ENCODE peak calls at places on chromosome 17, in ten cellular contexts. One of them, this sample, is unnamed.

GRCh38 chr17:13561606-13562270 is 40.0 kb downstream of the HS3ST3A1 start:
- ATAC-seq in central memory CD8-positive, alpha-beta T cell: no peak
- ATAC-seq in effector memory CD8-positive, alpha-beta T cell: no peak
- ATAC-seq in T-helper 17 cell: no peak
- ATAC-seq in T-cell: no peak
- ATAC-seq in activated T-cell treated with anti-CD3 and anti-CD28 coated beads, Interleukin-2, amount 50 U/mL, for 72 hours: no peak
- ATAC-seq in CD8-positive, alpha-beta T cell: no peak
- ATAC-seq in CD4-positive, alpha-beta T cell: no peak
- ATAC-seq in stimulated activated naive CD8-positive, alpha-beta T cell treated with anti-CD3 and anti-CD28 coated beads, Interleukin-15, amount 100 ng/mL, for 72 hours: no peak
- ATAC-seq in HCT116: peak
- ATAC-seq in this sample: no peak

GRCh38 chr17:32302860-32303649 is 37.4 kb downstream of the RHBDL3 start:
- ATAC-seq in HCT116: no peak
- ATAC-seq in CD8-positive, alpha-beta T cell: no peak
- ATAC-seq in effector memory CD8-positive, alpha-beta T cell: no peak
- ATAC-seq in CD4-positive, alpha-beta T cell: no peak
- ATAC-seq in T-cell: no peak
- ATAC-seq in stimulated activated naive CD8-positive, alpha-beta T cell treated with anti-CD3 and anti-CD28 coated beads, Interleukin-15, amount 100 ng/mL, for 72 hours: no peak
- ATAC-seq in central memory CD8-positive, alpha-beta T cell: no peak
- ATAC-seq in activated T-cell treated with anti-CD3 and anti-CD28 coated beads, Interleukin-2, amount 50 U/mL, for 72 hours: no peak
- ATAC-seq in T-helper 17 cell: no peak
- ATAC-seq in this sample: peak

GRCh38 chr17:76671912-76672262 is 28.3 kb upstream of the ST6GALNAC1 start:
- ATAC-seq in stimulated activated naive CD8-positive, alpha-beta T cell treated with anti-CD3 and anti-CD28 coated beads, Interleukin-15, amount 100 ng/mL, for 72 hours: no peak
- ATAC-seq in effector memory CD8-positive, alpha-beta T cell: no peak
- ATAC-seq in CD4-positive, alpha-beta T cell: no peak
- ATAC-seq in CD8-positive, alpha-beta T cell: no peak
- ATAC-seq in T-helper 17 cell: no peak
- ATAC-seq in central memory CD8-positive, alpha-beta T cell: no peak
- ATAC-seq in activated T-cell treated with anti-CD3 and anti-CD28 coated beads, Interleukin-2, amount 50 U/mL, for 72 hours: no peak
- ATAC-seq in T-cell: no peak
- ATAC-seq in HCT116: peak
- ATAC-seq in this sample: peak

GRCh38 chr17:32102172-32102571 is 40.1 kb upstream of the RHOT1 start:
- ATAC-seq in stimulated activated naive CD8-positive, alpha-beta T cell treated with anti-CD3 and anti-CD28 coated beads, Interleukin-15, amount 100 ng/mL, for 72 hours: no peak
- ATAC-seq in T-cell: no peak
- ATAC-seq in effector memory CD8-positive, alpha-beta T cell: no peak
- ATAC-seq in central memory CD8-positive, alpha-beta T cell: no peak
- ATAC-seq in HCT116: no peak
- ATAC-seq in T-helper 17 cell: no peak
- ATAC-seq in CD8-positive, alpha-beta T cell: no peak
- ATAC-seq in CD4-positive, alpha-beta T cell: no peak
- ATAC-seq in activated T-cell treated with anti-CD3 and anti-CD28 coated beads, Interleukin-2, amount 50 U/mL, for 72 hours: no peak
- ATAC-seq in this sample: no peak

GRCh38 chr17:12867726-12868125 is 78.4 kb downstream of the ARHGAP44 start:
- ATAC-seq in stimulated activated naive CD8-positive, alpha-beta T cell treated with anti-CD3 and anti-CD28 coated beads, Interleukin-15, amount 100 ng/mL, for 72 hours: no peak
- ATAC-seq in T-cell: no peak
- ATAC-seq in central memory CD8-positive, alpha-beta T cell: no peak
- ATAC-seq in CD4-positive, alpha-beta T cell: no peak
- ATAC-seq in HCT116: no peak
- ATAC-seq in T-helper 17 cell: no peak
- ATAC-seq in effector memory CD8-positive, alpha-beta T cell: no peak
- ATAC-seq in CD8-positive, alpha-beta T cell: no peak
- ATAC-seq in activated T-cell treated with anti-CD3 and anti-CD28 coated beads, Interleukin-2, amount 50 U/mL, for 72 hours: no peak
- ATAC-seq in this sample: no peak

GRCh38 chr17:19937522-19937921 is 40.1 kb downstream of the AKAP10 start:
- ATAC-seq in effector memory CD8-positive, alpha-beta T cell: no peak
- ATAC-seq in T-helper 17 cell: no peak
- ATAC-seq in T-cell: no peak
- ATAC-seq in CD8-positive, alpha-beta T cell: no peak
- ATAC-seq in central memory CD8-positive, alpha-beta T cell: no peak
- ATAC-seq in CD4-positive, alpha-beta T cell: no peak
- ATAC-seq in HCT116: no peak
- ATAC-seq in activated T-cell treated with anti-CD3 and anti-CD28 coated beads, Interleukin-2, amount 50 U/mL, for 72 hours: no peak
- ATAC-seq in stimulated activated naive CD8-positive, alpha-beta T cell treated with anti-CD3 and anti-CD28 coated beads, Interleukin-15, amount 100 ng/mL, for 72 hours: no peak
- ATAC-seq in this sample: no peak

GRCh38 chr17:41002814-41003213 is 3.1 kb upstream of the KRTAP3-2 start:
- ATAC-seq in HCT116: no peak
- ATAC-seq in effector memory CD8-positive, alpha-beta T cell: no peak
- ATAC-seq in activated T-cell treated with anti-CD3 and anti-CD28 coated beads, Interleukin-2, amount 50 U/mL, for 72 hours: peak
- ATAC-seq in stimulated activated naive CD8-positive, alpha-beta T cell treated with anti-CD3 and anti-CD28 coated beads, Interleukin-15, amount 100 ng/mL, for 72 hours: no peak
- ATAC-seq in CD4-positive, alpha-beta T cell: no peak
- ATAC-seq in T-cell: no peak
- ATAC-seq in CD8-positive, alpha-beta T cell: no peak
- ATAC-seq in central memory CD8-positive, alpha-beta T cell: no peak
- ATAC-seq in T-helper 17 cell: no peak
- ATAC-seq in this sample: no peak

GRCh38 chr17:30228011-30228410 is 7.5 kb downstream of the SLC6A4 start:
- ATAC-seq in T-cell: no peak
- ATAC-seq in activated T-cell treated with anti-CD3 and anti-CD28 coated beads, Interleukin-2, amount 50 U/mL, for 72 hours: no peak
- ATAC-seq in central memory CD8-positive, alpha-beta T cell: no peak
- ATAC-seq in effector memory CD8-positive, alpha-beta T cell: no peak
- ATAC-seq in CD8-positive, alpha-beta T cell: no peak
- ATAC-seq in T-helper 17 cell: no peak
- ATAC-seq in stimulated activated naive CD8-positive, alpha-beta T cell treated with anti-CD3 and anti-CD28 coated beads, Interleukin-15, amount 100 ng/mL, for 72 hours: no peak
- ATAC-seq in HCT116: no peak
- ATAC-seq in CD4-positive, alpha-beta T cell: no peak
- ATAC-seq in this sample: peak

GRCh38 chr17:3529817-3530741 is 27.5 kb downstream of the TRPV3 start:
- ATAC-seq in stimulated activated naive CD8-positive, alpha-beta T cell treated with anti-CD3 and anti-CD28 coated beads, Interleukin-15, amount 100 ng/mL, for 72 hours: no peak
- ATAC-seq in central memory CD8-positive, alpha-beta T cell: no peak
- ATAC-seq in effector memory CD8-positive, alpha-beta T cell: no peak
- ATAC-seq in CD4-positive, alpha-beta T cell: no peak
- ATAC-seq in T-cell: no peak
- ATAC-seq in HCT116: no peak
- ATAC-seq in activated T-cell treated with anti-CD3 and anti-CD28 coated beads, Interleukin-2, amount 50 U/mL, for 72 hours: no peak
- ATAC-seq in T-helper 17 cell: no peak
- ATAC-seq in CD8-positive, alpha-beta T cell: no peak
- ATAC-seq in this sample: no peak

GRCh38 chr17:80361495-80362220 is 53.3 kb upstream of the ENDOV start:
- ATAC-seq in HCT116: peak
- ATAC-seq in central memory CD8-positive, alpha-beta T cell: peak
- ATAC-seq in stimulated activated naive CD8-positive, alpha-beta T cell treated with anti-CD3 and anti-CD28 coated beads, Interleukin-15, amount 100 ng/mL, for 72 hours: peak
- ATAC-seq in CD8-positive, alpha-beta T cell: peak
- ATAC-seq in effector memory CD8-positive, alpha-beta T cell: no peak
- ATAC-seq in T-cell: no peak
- ATAC-seq in CD4-positive, alpha-beta T cell: peak
- ATAC-seq in T-helper 17 cell: peak
- ATAC-seq in activated T-cell treated with anti-CD3 and anti-CD28 coated beads, Interleukin-2, amount 50 U/mL, for 72 hours: no peak
- ATAC-seq in this sample: no peak

GRCh38 chr17:65324977-65325376 is 187.8 kb downstream of the RGS9 start:
- ATAC-seq in CD4-positive, alpha-beta T cell: no peak
- ATAC-seq in T-helper 17 cell: no peak
- ATAC-seq in activated T-cell treated with anti-CD3 and anti-CD28 coated beads, Interleukin-2, amount 50 U/mL, for 72 hours: no peak
- ATAC-seq in CD8-positive, alpha-beta T cell: no peak
- ATAC-seq in T-cell: no peak
- ATAC-seq in effector memory CD8-positive, alpha-beta T cell: no peak
- ATAC-seq in stimulated activated naive CD8-positive, alpha-beta T cell treated with anti-CD3 and anti-CD28 coated beads, Interleukin-15, amount 100 ng/mL, for 72 hours: no peak
- ATAC-seq in HCT116: no peak
- ATAC-seq in central memory CD8-positive, alpha-beta T cell: no peak
- ATAC-seq in this sample: no peak

GRCh38 chr17:337453-337852 is 15.2 kb downstream of the RPH3AL start:
- ATAC-seq in central memory CD8-positive, alpha-beta T cell: no peak
- ATAC-seq in effector memory CD8-positive, alpha-beta T cell: no peak
- ATAC-seq in T-cell: no peak
- ATAC-seq in T-helper 17 cell: no peak
- ATAC-seq in stimulated activated naive CD8-positive, alpha-beta T cell treated with anti-CD3 and anti-CD28 coated beads, Interleukin-15, amount 100 ng/mL, for 72 hours: no peak
- ATAC-seq in CD4-positive, alpha-beta T cell: no peak
- ATAC-seq in activated T-cell treated with anti-CD3 and anti-CD28 coated beads, Interleukin-2, amount 50 U/mL, for 72 hours: no peak
- ATAC-seq in CD8-positive, alpha-beta T cell: no peak
- ATAC-seq in HCT116: no peak
- ATAC-seq in this sample: no peak

GRCh38 chr17:37697331-37697730 is 47.5 kb downstream of the HNF1B start:
- ATAC-seq in central memory CD8-positive, alpha-beta T cell: no peak
- ATAC-seq in stimulated activated naive CD8-positive, alpha-beta T cell treated with anti-CD3 and anti-CD28 coated beads, Interleukin-15, amount 100 ng/mL, for 72 hours: no peak
- ATAC-seq in T-cell: no peak
- ATAC-seq in effector memory CD8-positive, alpha-beta T cell: no peak
- ATAC-seq in CD4-positive, alpha-beta T cell: no peak
- ATAC-seq in CD8-positive, alpha-beta T cell: no peak
- ATAC-seq in activated T-cell treated with anti-CD3 and anti-CD28 coated beads, Interleukin-2, amount 50 U/mL, for 72 hours: no peak
- ATAC-seq in HCT116: no peak
- ATAC-seq in T-helper 17 cell: no peak
- ATAC-seq in this sample: no peak

GRCh38 chr17:64920026-64920418 is 744 bp upstream of the LRRC37A3 start:
- ATAC-seq in CD4-positive, alpha-beta T cell: no peak
- ATAC-seq in stimulated activated naive CD8-positive, alpha-beta T cell treated with anti-CD3 and anti-CD28 coated beads, Interleukin-15, amount 100 ng/mL, for 72 hours: peak
- ATAC-seq in T-helper 17 cell: no peak
- ATAC-seq in activated T-cell treated with anti-CD3 and anti-CD28 coated beads, Interleukin-2, amount 50 U/mL, for 72 hours: no peak
- ATAC-seq in central memory CD8-positive, alpha-beta T cell: peak
- ATAC-seq in T-cell: no peak
- ATAC-seq in HCT116: peak
- ATAC-seq in CD8-positive, alpha-beta T cell: no peak
- ATAC-seq in effector memory CD8-positive, alpha-beta T cell: no peak
- ATAC-seq in this sample: no peak

GRCh38 chr17:48241131-48241591 is 133.6 kb downstream of the SNX11 start:
- ATAC-seq in central memory CD8-positive, alpha-beta T cell: peak
- ATAC-seq in activated T-cell treated with anti-CD3 and anti-CD28 coated beads, Interleukin-2, amount 50 U/mL, for 72 hours: peak
- ATAC-seq in effector memory CD8-positive, alpha-beta T cell: peak
- ATAC-seq in T-helper 17 cell: peak
- ATAC-seq in HCT116: peak
- ATAC-seq in CD8-positive, alpha-beta T cell: peak
- ATAC-seq in stimulated activated naive CD8-positive, alpha-beta T cell treated with anti-CD3 and anti-CD28 coated beads, Interleukin-15, amount 100 ng/mL, for 72 hours: peak
- ATAC-seq in CD4-positive, alpha-beta T cell: no peak
- ATAC-seq in T-cell: peak
- ATAC-seq in this sample: peak

GRCh38 chr17:40497704-40498103 is 3.7 kb downstream of the TNS4 start:
- ATAC-seq in CD4-positive, alpha-beta T cell: no peak
- ATAC-seq in T-cell: no peak
- ATAC-seq in CD8-positive, alpha-beta T cell: no peak
- ATAC-seq in T-helper 17 cell: no peak
- ATAC-seq in effector memory CD8-positive, alpha-beta T cell: no peak
- ATAC-seq in HCT116: no peak
- ATAC-seq in stimulated activated naive CD8-positive, alpha-beta T cell treated with anti-CD3 and anti-CD28 coated beads, Interleukin-15, amount 100 ng/mL, for 72 hours: no peak
- ATAC-seq in central memory CD8-positive, alpha-beta T cell: no peak
- ATAC-seq in activated T-cell treated with anti-CD3 and anti-CD28 coated beads, Interleukin-2, amount 50 U/mL, for 72 hours: no peak
- ATAC-seq in this sample: no peak

GRCh38 chr17:8253801-8254200 is 4.7 kb downstream of the PFAS start:
- ATAC-seq in stimulated activated naive CD8-positive, alpha-beta T cell treated with anti-CD3 and anti-CD28 coated beads, Interleukin-15, amount 100 ng/mL, for 72 hours: no peak
- ATAC-seq in CD4-positive, alpha-beta T cell: no peak
- ATAC-seq in central memory CD8-positive, alpha-beta T cell: no peak
- ATAC-seq in HCT116: peak
- ATAC-seq in CD8-positive, alpha-beta T cell: no peak
- ATAC-seq in T-cell: no peak
- ATAC-seq in activated T-cell treated with anti-CD3 and anti-CD28 coated beads, Interleukin-2, amount 50 U/mL, for 72 hours: no peak
- ATAC-seq in T-helper 17 cell: no peak
- ATAC-seq in effector memory CD8-positive, alpha-beta T cell: no peak
- ATAC-seq in this sample: no peak

GRCh38 chr17:21242026-21242700 is 11.0 kb downstream of the NATD1 start:
- ATAC-seq in T-cell: no peak
- ATAC-seq in HCT116: no peak
- ATAC-seq in stimulated activated naive CD8-positive, alpha-beta T cell treated with anti-CD3 and anti-CD28 coated beads, Interleukin-15, amount 100 ng/mL, for 72 hours: no peak
- ATAC-seq in CD8-positive, alpha-beta T cell: no peak
- ATAC-seq in central memory CD8-positive, alpha-beta T cell: no peak
- ATAC-seq in CD4-positive, alpha-beta T cell: no peak
- ATAC-seq in activated T-cell treated with anti-CD3 and anti-CD28 coated beads, Interleukin-2, amount 50 U/mL, for 72 hours: no peak
- ATAC-seq in effector memory CD8-positive, alpha-beta T cell: no peak
- ATAC-seq in T-helper 17 cell: no peak
- ATAC-seq in this sample: no peak

GRCh38 chr17:45042346-45043120 is 8.9 kb downstream of the DCAKD start:
- ATAC-seq in central memory CD8-positive, alpha-beta T cell: no peak
- ATAC-seq in effector memory CD8-positive, alpha-beta T cell: no peak
- ATAC-seq in activated T-cell treated with anti-CD3 and anti-CD28 coated beads, Interleukin-2, amount 50 U/mL, for 72 hours: no peak
- ATAC-seq in stimulated activated naive CD8-positive, alpha-beta T cell treated with anti-CD3 and anti-CD28 coated beads, Interleukin-15, amount 100 ng/mL, for 72 hours: no peak
- ATAC-seq in CD4-positive, alpha-beta T cell: no peak
- ATAC-seq in T-cell: no peak
- ATAC-seq in T-helper 17 cell: no peak
- ATAC-seq in CD8-positive, alpha-beta T cell: no peak
- ATAC-seq in HCT116: no peak
- ATAC-seq in this sample: no peak

GRCh38 chr17:35235289-35235688 is 7.6 kb upstream of the SLFN5 start:
- ATAC-seq in T-cell: no peak
- ATAC-seq in CD4-positive, alpha-beta T cell: no peak
- ATAC-seq in T-helper 17 cell: no peak
- ATAC-seq in activated T-cell treated with anti-CD3 and anti-CD28 coated beads, Interleukin-2, amount 50 U/mL, for 72 hours: peak
- ATAC-seq in CD8-positive, alpha-beta T cell: peak
- ATAC-seq in stimulated activated naive CD8-positive, alpha-beta T cell treated with anti-CD3 and anti-CD28 coated beads, Interleukin-15, amount 100 ng/mL, for 72 hours: peak
- ATAC-seq in HCT116: no peak
- ATAC-seq in central memory CD8-positive, alpha-beta T cell: no peak
- ATAC-seq in effector memory CD8-positive, alpha-beta T cell: no peak
- ATAC-seq in this sample: no peak

GRCh38 chr17:12940699-12941098 is 77.1 kb downstream of the ELAC2 start:
- ATAC-seq in HCT116: no peak
- ATAC-seq in T-helper 17 cell: no peak
- ATAC-seq in T-cell: no peak
- ATAC-seq in activated T-cell treated with anti-CD3 and anti-CD28 coated beads, Interleukin-2, amount 50 U/mL, for 72 hours: no peak
- ATAC-seq in stimulated activated naive CD8-positive, alpha-beta T cell treated with anti-CD3 and anti-CD28 coated beads, Interleukin-15, amount 100 ng/mL, for 72 hours: no peak
- ATAC-seq in central memory CD8-positive, alpha-beta T cell: no peak
- ATAC-seq in CD4-positive, alpha-beta T cell: no peak
- ATAC-seq in effector memory CD8-positive, alpha-beta T cell: no peak
- ATAC-seq in CD8-positive, alpha-beta T cell: no peak
- ATAC-seq in this sample: peak

GRCh38 chr17:47957591-47958490 is at the start of gene PRR15L:
- ATAC-seq in CD4-positive, alpha-beta T cell: no peak
- ATAC-seq in T-helper 17 cell: no peak
- ATAC-seq in central memory CD8-positive, alpha-beta T cell: no peak
- ATAC-seq in CD8-positive, alpha-beta T cell: no peak
- ATAC-seq in T-cell: no peak
- ATAC-seq in HCT116: peak
- ATAC-seq in effector memory CD8-positive, alpha-beta T cell: no peak
- ATAC-seq in activated T-cell treated with anti-CD3 and anti-CD28 coated beads, Interleukin-2, amount 50 U/mL, for 72 hours: no peak
- ATAC-seq in stimulated activated naive CD8-positive, alpha-beta T cell treated with anti-CD3 and anti-CD28 coated beads, Interleukin-15, amount 100 ng/mL, for 72 hours: no peak
- ATAC-seq in this sample: no peak

GRCh38 chr17:50213026-50214015 is 11.9 kb upstream of the COL1A1 start:
- ATAC-seq in HCT116: peak
- ATAC-seq in CD8-positive, alpha-beta T cell: peak
- ATAC-seq in central memory CD8-positive, alpha-beta T cell: peak
- ATAC-seq in effector memory CD8-positive, alpha-beta T cell: peak
- ATAC-seq in stimulated activated naive CD8-positive, alpha-beta T cell treated with anti-CD3 and anti-CD28 coated beads, Interleukin-15, amount 100 ng/mL, for 72 hours: peak
- ATAC-seq in activated T-cell treated with anti-CD3 and anti-CD28 coated beads, Interleukin-2, amount 50 U/mL, for 72 hours: peak
- ATAC-seq in T-helper 17 cell: peak
- ATAC-seq in T-cell: peak
- ATAC-seq in CD4-positive, alpha-beta T cell: peak
- ATAC-seq in this sample: peak

GRCh38 chr17:58786586-58787295 is 31.1 kb downstream of the PPM1E start:
- ATAC-seq in T-cell: no peak
- ATAC-seq in activated T-cell treated with anti-CD3 and anti-CD28 coated beads, Interleukin-2, amount 50 U/mL, for 72 hours: no peak
- ATAC-seq in CD8-positive, alpha-beta T cell: no peak
- ATAC-seq in CD4-positive, alpha-beta T cell: no peak
- ATAC-seq in central memory CD8-positive, alpha-beta T cell: no peak
- ATAC-seq in HCT116: no peak
- ATAC-seq in stimulated activated naive CD8-positive, alpha-beta T cell treated with anti-CD3 and anti-CD28 coated beads, Interleukin-15, amount 100 ng/mL, for 72 hours: no peak
- ATAC-seq in T-helper 17 cell: no peak
- ATAC-seq in effector memory CD8-positive, alpha-beta T cell: no peak
- ATAC-seq in this sample: no peak

GRCh38 chr17:2170023-2170422 is 115.1 kb downstream of the HIC1 start:
- ATAC-seq in T-cell: no peak
- ATAC-seq in central memory CD8-positive, alpha-beta T cell: peak
- ATAC-seq in CD4-positive, alpha-beta T cell: no peak
- ATAC-seq in stimulated activated naive CD8-positive, alpha-beta T cell treated with anti-CD3 and anti-CD28 coated beads, Interleukin-15, amount 100 ng/mL, for 72 hours: peak
- ATAC-seq in HCT116: peak
- ATAC-seq in effector memory CD8-positive, alpha-beta T cell: peak
- ATAC-seq in activated T-cell treated with anti-CD3 and anti-CD28 coated beads, Interleukin-2, amount 50 U/mL, for 72 hours: peak
- ATAC-seq in CD8-positive, alpha-beta T cell: no peak
- ATAC-seq in T-helper 17 cell: peak
- ATAC-seq in this sample: peak

GRCh38 chr17:48504953-48505352 is 25.9 kb downstream of the HOXB1 start:
- ATAC-seq in CD4-positive, alpha-beta T cell: no peak
- ATAC-seq in T-cell: no peak
- ATAC-seq in effector memory CD8-positive, alpha-beta T cell: no peak
- ATAC-seq in central memory CD8-positive, alpha-beta T cell: no peak
- ATAC-seq in CD8-positive, alpha-beta T cell: no peak
- ATAC-seq in T-helper 17 cell: no peak
- ATAC-seq in stimulated activated naive CD8-positive, alpha-beta T cell treated with anti-CD3 and anti-CD28 coated beads, Interleukin-15, amount 100 ng/mL, for 72 hours: no peak
- ATAC-seq in activated T-cell treated with anti-CD3 and anti-CD28 coated beads, Interleukin-2, amount 50 U/mL, for 72 hours: no peak
- ATAC-seq in HCT116: no peak
- ATAC-seq in this sample: no peak

GRCh38 chr17:48373882-48374281 is 56.1 kb downstream of the SKAP1 start:
- ATAC-seq in CD8-positive, alpha-beta T cell: no peak
- ATAC-seq in effector memory CD8-positive, alpha-beta T cell: no peak
- ATAC-seq in activated T-cell treated with anti-CD3 and anti-CD28 coated beads, Interleukin-2, amount 50 U/mL, for 72 hours: no peak
- ATAC-seq in T-cell: no peak
- ATAC-seq in HCT116: no peak
- ATAC-seq in T-helper 17 cell: no peak
- ATAC-seq in CD4-positive, alpha-beta T cell: no peak
- ATAC-seq in stimulated activated naive CD8-positive, alpha-beta T cell treated with anti-CD3 and anti-CD28 coated beads, Interleukin-15, amount 100 ng/mL, for 72 hours: no peak
- ATAC-seq in central memory CD8-positive, alpha-beta T cell: no peak
- ATAC-seq in this sample: no peak

GRCh38 chr17:82963104-82963950 is 116.1 kb upstream of the METRNL start:
- ATAC-seq in T-cell: peak
- ATAC-seq in HCT116: no peak
- ATAC-seq in T-helper 17 cell: peak
- ATAC-seq in effector memory CD8-positive, alpha-beta T cell: peak
- ATAC-seq in activated T-cell treated with anti-CD3 and anti-CD28 coated beads, Interleukin-2, amount 50 U/mL, for 72 hours: peak
- ATAC-seq in central memory CD8-positive, alpha-beta T cell: no peak
- ATAC-seq in CD4-positive, alpha-beta T cell: peak
- ATAC-seq in CD8-positive, alpha-beta T cell: peak
- ATAC-seq in stimulated activated naive CD8-positive, alpha-beta T cell treated with anti-CD3 and anti-CD28 coated beads, Interleukin-15, amount 100 ng/mL, for 72 hours: peak
- ATAC-seq in this sample: no peak